ENCODE peak calls at places on chromosome 1, in eight cellular contexts. One of them, this sample, is unnamed.

GRCh38 chr1:53417003-53417402 is 42.2 kb upstream of the DMRTB1 start:
- DNase-seq in IMR-90: no peak
- DNase-seq in HCT116: no peak
- DNase-seq in esophagus squamous epithelium: no peak
- DNase-seq in hepatocyte: no peak
- DNase-seq in HFF-Myc: no peak
- DNase-seq in heart left ventricle: no peak
- DNase-seq in bronchial epithelial cell: no peak
- DNase-seq in this sample: no peak

GRCh38 chr1:48823161-48823560 is 46.5 kb upstream of the BEND5 start:
- DNase-seq in HFF-Myc: no peak
- DNase-seq in HCT116: no peak
- DNase-seq in bronchial epithelial cell: no peak
- DNase-seq in esophagus squamous epithelium: no peak
- DNase-seq in heart left ventricle: peak; percentile 31
- DNase-seq in IMR-90: no peak
- DNase-seq in hepatocyte: peak; percentile 55
- DNase-seq in this sample: no peak

GRCh38 chr1:37999434-38000232 is 5.7 kb downstream of the FHL3 start:
- DNase-seq in IMR-90: peak; percentile 66
- DNase-seq in bronchial epithelial cell: peak; percentile 38
- DNase-seq in HFF-Myc: no peak
- DNase-seq in HCT116: no peak
- DNase-seq in hepatocyte: peak; percentile 70
- DNase-seq in esophagus squamous epithelium: no peak
- DNase-seq in heart left ventricle: peak; percentile 76
- DNase-seq in this sample: no peak

GRCh38 chr1:59601032-59601431 is 213.7 kb upstream of the HOOK1 start:
- DNase-seq in hepatocyte: no peak
- DNase-seq in heart left ventricle: peak; percentile 69
- DNase-seq in IMR-90: no peak
- DNase-seq in HCT116: no peak
- DNase-seq in bronchial epithelial cell: no peak
- DNase-seq in HFF-Myc: no peak
- DNase-seq in esophagus squamous epithelium: no peak
- DNase-seq in this sample: peak; percentile 85

GRCh38 chr1:229199261-229199850 is 71.6 kb upstream of the RAB4A start:
- DNase-seq in IMR-90: no peak
- DNase-seq in HCT116: no peak
- DNase-seq in bronchial epithelial cell: no peak
- DNase-seq in HFF-Myc: no peak
- DNase-seq in esophagus squamous epithelium: no peak
- DNase-seq in heart left ventricle: no peak
- DNase-seq in hepatocyte: no peak
- DNase-seq in this sample: no peak

GRCh38 chr1:3597599-3597964 is 13.7 kb downstream of the MEGF6 start:
- DNase-seq in esophagus squamous epithelium: no peak
- DNase-seq in HFF-Myc: no peak
- DNase-seq in IMR-90: no peak
- DNase-seq in bronchial epithelial cell: no peak
- DNase-seq in hepatocyte: no peak
- DNase-seq in heart left ventricle: no peak
- DNase-seq in HCT116: no peak
- DNase-seq in this sample: no peak

GRCh38 chr1:194333240-194333639 is 1146.8 kb upstream of the B3GALT2 start:
- DNase-seq in bronchial epithelial cell: no peak
- DNase-seq in HCT116: no peak
- DNase-seq in HFF-Myc: no peak
- DNase-seq in hepatocyte: no peak
- DNase-seq in IMR-90: no peak
- DNase-seq in heart left ventricle: no peak
- DNase-seq in esophagus squamous epithelium: no peak
- DNase-seq in this sample: no peak

GRCh38 chr1:75615664-75616435 is 4.9 kb upstream of the SLC44A5 start:
- DNase-seq in heart left ventricle: peak; percentile 28
- DNase-seq in hepatocyte: peak; percentile 78
- DNase-seq in IMR-90: peak; percentile 21
- DNase-seq in esophagus squamous epithelium: no peak
- DNase-seq in bronchial epithelial cell: no peak
- DNase-seq in HFF-Myc: no peak
- DNase-seq in HCT116: no peak
- DNase-seq in this sample: peak; percentile 9

GRCh38 chr1:151455231-151455630 is 4.1 kb downstream of the POGZ start:
- DNase-seq in hepatocyte: no peak
- DNase-seq in heart left ventricle: no peak
- DNase-seq in HCT116: no peak
- DNase-seq in bronchial epithelial cell: no peak
- DNase-seq in esophagus squamous epithelium: no peak
- DNase-seq in IMR-90: no peak
- DNase-seq in HFF-Myc: no peak
- DNase-seq in this sample: no peak

GRCh38 chr1:151455966-151456365 is 3.3 kb downstream of the POGZ start:
- DNase-seq in IMR-90: no peak
- DNase-seq in hepatocyte: no peak
- DNase-seq in esophagus squamous epithelium: no peak
- DNase-seq in HFF-Myc: no peak
- DNase-seq in bronchial epithelial cell: no peak
- DNase-seq in heart left ventricle: no peak
- DNase-seq in HCT116: no peak
- DNase-seq in this sample: no peak

GRCh38 chr1:151458936-151459330 is 361 bp downstream of the POGZ start:
- DNase-seq in heart left ventricle: peak; percentile 83
- DNase-seq in HCT116: peak; percentile 52
- DNase-seq in IMR-90: peak; percentile 63
- DNase-seq in hepatocyte: peak; percentile 77
- DNase-seq in bronchial epithelial cell: peak; percentile 33
- DNase-seq in esophagus squamous epithelium: no peak
- DNase-seq in HFF-Myc: no peak
- DNase-seq in this sample: peak; percentile 74

GRCh38 chr1:151459331-151460046 is at the start of gene POGZ:
- DNase-seq in heart left ventricle: peak; percentile 99
- DNase-seq in esophagus squamous epithelium: peak; percentile 91
- DNase-seq in bronchial epithelial cell: peak; percentile 74
- DNase-seq in hepatocyte: peak; percentile 97
- DNase-seq in HCT116: peak; percentile 94
- DNase-seq in IMR-90: peak; percentile 98
- DNase-seq in HFF-Myc: peak; percentile 83
- DNase-seq in this sample: peak; percentile 88

GRCh38 chr1:151457911-151458882 is 1.1 kb downstream of the POGZ start:
- DNase-seq in HFF-Myc: peak; percentile 56
- DNase-seq in HCT116: peak; percentile 61
- DNase-seq in hepatocyte: peak; percentile 86
- DNase-seq in bronchial epithelial cell: peak; percentile 68
- DNase-seq in heart left ventricle: peak; percentile 81
- DNase-seq in esophagus squamous epithelium: no peak
- DNase-seq in IMR-90: peak; percentile 87
- DNase-seq in this sample: peak; percentile 86
- TF ChIP-seq CTCF in HFF-Myc: no peak
- TF ChIP-seq CTCF in HCT116: no peak
- TF ChIP-seq CTCF in hepatocyte: no peak
- TF ChIP-seq CTCF in bronchial epithelial cell: no peak
- TF ChIP-seq CTCF in heart left ventricle: no peak
- TF ChIP-seq CTCF in esophagus squamous epithelium: peak; percentile 6
- TF ChIP-seq CTCF in IMR-90: no peak
- TF ChIP-seq CTCF in this sample: no peak

GRCh38 chr1:172510479-172510878 is 22.5 kb upstream of the SUCO start:
- DNase-seq in IMR-90: no peak
- DNase-seq in heart left ventricle: no peak
- DNase-seq in HFF-Myc: no peak
- DNase-seq in HCT116: no peak
- DNase-seq in bronchial epithelial cell: no peak
- DNase-seq in hepatocyte: no peak
- DNase-seq in esophagus squamous epithelium: no peak
- DNase-seq in this sample: no peak
- H3K4me3 ChIP-seq in IMR-90: no peak overlapping the region
- H3K4me3 ChIP-seq in heart left ventricle: no peak overlapping the region
- H3K4me3 ChIP-seq in HFF-Myc: no peak overlapping the region
- H3K4me3 ChIP-seq in HCT116: no peak overlapping the region
- H3K4me3 ChIP-seq in bronchial epithelial cell: no peak overlapping the region
- H3K4me3 ChIP-seq in hepatocyte: no peak overlapping the region
- H3K4me3 ChIP-seq in esophagus squamous epithelium: no peak overlapping the region
- H3K4me3 ChIP-seq in this sample: no peak overlapping the region

DNA sequence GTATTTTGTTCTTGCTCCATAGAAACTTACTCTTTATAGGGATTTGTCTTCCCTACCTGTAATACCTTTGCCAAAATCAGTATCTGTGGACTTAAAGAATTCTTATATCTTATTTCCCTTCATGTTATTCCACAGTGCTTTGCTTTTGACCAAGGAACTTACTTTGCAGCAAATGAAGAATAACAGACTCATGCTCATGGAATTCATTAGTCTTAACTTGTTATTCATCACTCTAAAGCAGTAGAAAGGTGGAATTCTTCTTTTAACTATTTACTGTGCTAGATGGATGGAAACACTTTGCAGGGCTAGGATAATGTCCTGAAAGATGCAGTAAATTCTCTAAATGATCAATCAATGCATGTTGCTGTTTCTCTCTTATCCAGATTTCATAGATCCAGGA is 45.8 kb downstream of the DUSP10 start:
- DNase-seq in hepatocyte: no peak
- DNase-seq in bronchial epithelial cell: peak; percentile 47
- DNase-seq in IMR-90: peak; percentile 58
- DNase-seq in esophagus squamous epithelium: no peak
- DNase-seq in HFF-Myc: no peak
- DNase-seq in heart left ventricle: no peak
- DNase-seq in HCT116: no peak
- DNase-seq in this sample: no peak
- TF ChIP-seq CTCF in hepatocyte: no peak
- TF ChIP-seq CTCF in bronchial epithelial cell: no peak
- TF ChIP-seq CTCF in IMR-90: no peak
- TF ChIP-seq CTCF in esophagus squamous epithelium: no peak
- TF ChIP-seq CTCF in HFF-Myc: no peak
- TF ChIP-seq CTCF in heart left ventricle: no peak
- TF ChIP-seq CTCF in HCT116: no peak
- TF ChIP-seq CTCF in this sample: no peak

GRCh38 chr1:68047659-68048026 is 2.8 kb downstream of the DIRAS3 start:
- DNase-seq in esophagus squamous epithelium: no peak
- DNase-seq in HCT116: no peak
- DNase-seq in HFF-Myc: no peak
- DNase-seq in heart left ventricle: no peak
- DNase-seq in IMR-90: no peak
- DNase-seq in bronchial epithelial cell: no peak
- DNase-seq in hepatocyte: no peak
- DNase-seq in this sample: no peak

GRCh38 chr1:68046885-68047658 is 3.4 kb downstream of the DIRAS3 start:
- DNase-seq in HFF-Myc: no peak
- DNase-seq in hepatocyte: no peak
- DNase-seq in IMR-90: no peak
- DNase-seq in HCT116: no peak
- DNase-seq in esophagus squamous epithelium: no peak
- DNase-seq in heart left ventricle: no peak
- DNase-seq in bronchial epithelial cell: no peak
- DNase-seq in this sample: no peak

GRCh38 chr1:68043443-68044090 is 6.9 kb downstream of the DIRAS3 start:
- DNase-seq in hepatocyte: no peak
- DNase-seq in esophagus squamous epithelium: no peak
- DNase-seq in IMR-90: no peak
- DNase-seq in HCT116: no peak
- DNase-seq in bronchial epithelial cell: no peak
- DNase-seq in HFF-Myc: no peak
- DNase-seq in heart left ventricle: no peak
- DNase-seq in this sample: no peak

GRCh38 chr1:68045511-68046180 is 4.8 kb downstream of the DIRAS3 start:
- DNase-seq in bronchial epithelial cell: no peak
- DNase-seq in esophagus squamous epithelium: no peak
- DNase-seq in heart left ventricle: no peak
- DNase-seq in HCT116: no peak
- DNase-seq in hepatocyte: no peak
- DNase-seq in HFF-Myc: no peak
- DNase-seq in IMR-90: no peak
- DNase-seq in this sample: no peak

DNA sequence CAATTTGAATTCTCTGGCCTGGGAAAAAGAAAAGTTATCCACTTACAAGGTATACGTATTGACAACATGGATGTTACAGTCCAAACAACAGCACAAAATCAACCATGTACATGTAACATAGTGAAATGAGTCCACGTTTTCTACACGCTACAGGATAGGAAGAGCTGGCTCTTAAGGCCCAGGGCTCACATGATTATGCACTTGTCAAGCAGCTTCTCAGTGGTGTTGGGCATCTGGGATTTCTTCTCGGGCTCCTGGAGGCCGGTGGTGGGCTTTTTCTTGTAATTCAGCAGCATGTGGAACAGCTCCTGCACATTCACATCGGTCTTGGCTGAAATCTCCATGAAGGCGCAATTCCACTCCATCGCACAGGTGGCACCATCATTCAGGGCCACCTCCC is 4.0 kb downstream of the DIRAS3 start:
- DNase-seq in IMR-90: no peak
- DNase-seq in esophagus squamous epithelium: no peak
- DNase-seq in HFF-Myc: no peak
- DNase-seq in HCT116: no peak
- DNase-seq in bronchial epithelial cell: no peak
- DNase-seq in heart left ventricle: no peak
- DNase-seq in hepatocyte: no peak
- DNase-seq in this sample: no peak
- H3K4me3 ChIP-seq in IMR-90: no peak overlapping the region
- H3K4me3 ChIP-seq in esophagus squamous epithelium: no peak overlapping the region
- H3K4me3 ChIP-seq in HFF-Myc: no peak overlapping the region
- H3K4me3 ChIP-seq in HCT116: no peak overlapping the region
- H3K4me3 ChIP-seq in bronchial epithelial cell: no peak overlapping the region
- H3K4me3 ChIP-seq in heart left ventricle: no peak overlapping the region
- H3K4me3 ChIP-seq in hepatocyte: no peak overlapping the region
- H3K4me3 ChIP-seq in this sample: no peak overlapping the region

DNA sequence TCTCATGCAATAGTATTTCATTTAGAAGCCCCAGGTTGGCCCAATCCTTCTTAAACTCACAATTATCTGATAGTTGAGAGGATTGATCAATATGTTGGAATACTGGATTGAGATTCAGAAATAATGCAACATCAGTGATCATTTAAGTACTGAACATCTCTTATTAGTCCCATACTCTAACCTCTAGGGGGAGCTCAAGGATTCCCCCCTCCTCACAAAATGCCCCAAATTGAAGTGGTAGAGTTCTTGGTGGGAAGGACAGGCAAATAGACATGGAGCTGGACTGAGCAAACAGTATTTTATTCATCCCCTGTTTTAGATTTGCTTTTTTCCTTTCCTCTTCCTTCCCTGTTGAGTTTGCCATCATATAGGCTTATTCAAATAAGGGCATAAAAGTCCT is 62.8 kb downstream of the NGF start:
- DNase-seq in heart left ventricle: no peak
- DNase-seq in hepatocyte: no peak
- DNase-seq in bronchial epithelial cell: peak; percentile 27
- DNase-seq in esophagus squamous epithelium: no peak
- DNase-seq in IMR-90: peak; percentile 30
- DNase-seq in HFF-Myc: no peak
- DNase-seq in HCT116: peak; percentile 7
- DNase-seq in this sample: no peak
- TF ChIP-seq CTCF in heart left ventricle: no peak
- TF ChIP-seq CTCF in hepatocyte: peak; percentile 21
- TF ChIP-seq CTCF in bronchial epithelial cell: peak; percentile 38
- TF ChIP-seq CTCF in esophagus squamous epithelium: peak; percentile 47
- TF ChIP-seq CTCF in IMR-90: peak; percentile 48
- TF ChIP-seq CTCF in HFF-Myc: peak; percentile 51
- TF ChIP-seq CTCF in HCT116: peak; percentile 17
- TF ChIP-seq CTCF in this sample: peak; percentile 72

DNA sequence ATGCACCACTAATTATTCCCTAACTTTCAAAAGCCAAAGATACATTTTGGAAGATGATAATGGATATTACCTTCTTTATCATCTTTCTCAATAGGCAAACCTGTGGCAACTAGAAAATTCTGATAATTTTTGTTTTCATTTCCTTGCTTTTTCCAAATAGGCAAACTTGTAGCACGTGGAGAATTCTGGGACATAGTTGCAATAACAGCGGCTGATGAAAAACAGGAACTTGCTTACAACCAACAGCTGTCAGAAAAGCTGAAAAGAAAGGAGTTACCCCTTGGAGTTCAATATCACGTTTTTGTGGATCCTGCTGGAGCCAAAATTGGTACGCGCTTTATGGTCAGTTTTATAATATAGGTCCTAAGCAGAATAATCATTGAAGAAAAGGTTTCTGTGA is 1.5 kb downstream of the FPGT start:
- DNase-seq in bronchial epithelial cell: no peak
- DNase-seq in esophagus squamous epithelium: no peak
- DNase-seq in heart left ventricle: no peak
- DNase-seq in hepatocyte: no peak
- DNase-seq in HCT116: no peak
- DNase-seq in HFF-Myc: no peak
- DNase-seq in IMR-90: no peak
- DNase-seq in this sample: no peak
- H3K4me3 ChIP-seq in bronchial epithelial cell: no peak overlapping the region
- H3K4me3 ChIP-seq in esophagus squamous epithelium: no peak overlapping the region
- H3K4me3 ChIP-seq in heart left ventricle: no peak overlapping the region
- H3K4me3 ChIP-seq in hepatocyte: no peak overlapping the region
- H3K4me3 ChIP-seq in HCT116: no peak overlapping the region
- H3K4me3 ChIP-seq in HFF-Myc: no peak overlapping the region
- H3K4me3 ChIP-seq in IMR-90: no peak overlapping the region
- H3K4me3 ChIP-seq in this sample: no peak overlapping the region

This sample was measured in mammary epithelial cell.